ENCODE peak calls at places on chromosomes 13 and 19, in five cellular contexts. I, M, K, C and A are unnamed samples.

GRCh38 chr13:18943721-18944391 is 237.8 kb downstream of the TUBA3C start:
- DNase-seq in I (no peak), M (no peak), K (no peak), C (no peak), A (no peak)

GRCh38 chr13:46605089-46605488 is 52.1 kb downstream of the LRCH1 start:
- DNase-seq in I (peak; percentile 51), M (peak; percentile 23), K (no peak), C (no peak), A (no peak)

GRCh38 chr19:34260771-34261173 is 6.4 kb downstream of the GARRE1 start:
- DNase-seq in I (no peak), M (no peak), K (no peak), C (no peak), A (no peak)

GRCh38 chr13:33401238-33401637 is 115.7 kb upstream of the STARD13 start:
- DNase-seq in I (peak; percentile 65), M (no peak), K (no peak), C (no peak), A (no peak)

GRCh38 chr19:39796000-39796498 is 17.4 kb downstream of the LEUTX start:
- DNase-seq in I (no peak), M (no peak), K (no peak), C (no peak), A (no peak)

GRCh38 chr19:33241530-33242101 is 16.0 kb upstream of the SLC7A10 start:
- DNase-seq in I (no peak), M (peak; percentile 28), K (no peak), C (no peak), A (no peak)

GRCh38 chr13:28530729-28531194 is 35.8 kb upstream of the FLT1 start:
- DNase-seq in I (no peak), M (no peak), K (no peak), C (no peak), A (no peak)

GRCh38 chr13:20340136-20340758 is 108.1 kb upstream of the GJB6 start:
- DNase-seq in I (no peak), M (no peak), K (no peak), C (no peak), A (no peak)

GRCh38 chr19:1599460-1599846 is 5.8 kb downstream of the UQCR11 start:
- DNase-seq in I (no peak), M (no peak), K (no peak), C (no peak), A (no peak)

GRCh38 chr19:16756649-16757048 is 37.0 kb downstream of the NWD1 start:
- DNase-seq in I (no peak), M (no peak), K (no peak), C (no peak), A (no peak)
- TF ChIP-seq POLR2A in I (no peak), M (no peak), K (no peak), C (no peak), A (no peak)

GRCh38 chr13:99659234-99659633 is 158.0 kb downstream of the TM9SF2 start:
- DNase-seq in I (no peak), M (no peak), K (no peak), C (no peak), A (no peak)
- H3K4me1 ChIP-seq in I (peaks cover 27% of the 10 kb centered on the region), M (peaks cover 7% of the 10 kb centered on the region), K (no peaks in the 10 kb centered on the region), C (peaks cover 2% of the 10 kb centered on the region), A (no peaks in the 10 kb centered on the region)

GRCh38 chr19:48511800-48512503 is at the start of gene LMTK3:
- DNase-seq in I (no peak), M (peak; percentile 45), K (no peak), C (no peak), A (no peak)

GRCh38 chr19:48514123-48514458 is 2.5 kb upstream of the LMTK3 start:
- DNase-seq in I (no peak), M (no peak), K (no peak), C (no peak), A (no peak)

GRCh38 chr19:48511321-48511731 is 309 bp downstream of the LMTK3 start:
- DNase-seq in I (no peak), M (no peak), K (no peak), C (no peak), A (no peak)

GRCh38 chr19:48512504-48513288 is 1.1 kb upstream of the LMTK3 start:
- DNase-seq in I (no peak), M (no peak), K (no peak), C (no peak), A (no peak)

GRCh38 chr19:48513289-48514122 is 1.9 kb upstream of the LMTK3 start:
- DNase-seq in I (no peak), M (peak; percentile 80), K (no peak), C (no peak), A (peak; percentile 53)
- H3K4me3 ChIP-seq in I (peak overlapping the region; percentile 53), M (peak overlapping the region; percentile 70), K (peak overlapping the region; percentile 68), C (peak overlapping the region; percentile 26), A (peak overlapping the region; percentile 66)

GRCh38 chr19:45641274-45642105 is 2.3 kb upstream of the EML2 start:
- DNase-seq in I (peak; percentile 79), M (peak; percentile 97), K (peak; percentile 87), C (peak; percentile 30), A (peak; percentile 25)
- TF ChIP-seq POLR2A in I (no peak), M (no peak), K (no peak), C (no peak), A (no peak)

DNA sequence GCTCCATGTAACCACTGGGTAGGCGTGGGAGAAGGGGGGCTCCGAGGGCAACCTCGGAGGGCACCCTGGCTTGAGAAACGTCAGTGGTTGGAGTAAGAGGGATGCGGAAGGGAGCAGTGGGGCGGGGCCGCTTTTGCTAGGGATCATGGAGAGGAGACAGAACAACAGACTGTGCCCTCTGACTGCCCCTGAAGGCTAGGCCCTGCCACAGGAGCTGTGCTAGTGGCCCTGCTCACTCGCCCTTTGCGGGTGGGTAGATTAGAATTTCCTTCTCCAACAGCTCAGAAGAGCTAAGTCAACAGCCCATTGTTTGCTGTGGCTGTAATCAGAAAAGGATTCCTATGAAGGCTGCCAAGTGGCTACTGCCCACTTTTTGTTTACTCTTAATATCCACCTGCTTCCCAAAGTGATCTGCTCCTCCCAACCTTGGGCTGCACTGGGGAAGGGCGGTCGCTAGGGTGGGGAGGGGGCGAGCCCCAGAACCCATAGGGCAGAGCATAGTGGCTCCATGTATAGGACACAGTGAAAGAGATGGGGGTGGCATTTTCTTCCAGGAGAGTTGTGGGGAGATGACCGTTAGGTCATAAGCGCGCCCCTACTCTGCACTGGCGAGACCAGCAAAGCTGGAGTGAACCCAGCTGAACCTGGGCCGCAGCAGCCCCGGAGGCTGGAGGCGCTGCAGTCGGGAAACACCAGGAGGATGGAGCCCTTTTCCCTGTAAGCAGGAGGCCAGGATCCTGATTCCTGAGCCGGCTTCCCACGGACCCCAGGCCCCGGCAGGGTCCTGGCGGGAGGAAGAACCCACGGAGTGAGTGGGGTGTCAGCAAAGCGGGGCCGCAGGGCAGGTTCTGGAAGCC is 1.9 kb upstream of the C1QTNF9 start:
- DNase-seq in I (no peak), M (peak; percentile 25), K (no peak), C (no peak), A (no peak)
- H3K4me1 ChIP-seq in I (peaks cover 23% of the 10 kb centered on the region), M (peaks cover 7% of the 10 kb centered on the region), K (no peaks in the 10 kb centered on the region), C (no peaks in the 10 kb centered on the region), A (peaks cover 5% of the 10 kb centered on the region)

GRCh38 chr13:45413826-45414312 is 4.3 kb downstream of the SLC25A30 start:
- DNase-seq in I (no peak), M (no peak), K (no peak), C (no peak), A (no peak)
- H3K4me3 ChIP-seq in I (peak overlapping the region; percentile 36), M (no peak overlapping the region), K (peak overlapping the region; percentile 60), C (peak overlapping the region; percentile 15), A (peak overlapping the region; percentile 49)

GRCh38 chr19:58511353-58512208 is at the start of gene SLC27A5:
- DNase-seq in I (no peak), M (no peak), K (no peak), C (no peak), A (no peak)

GRCh38 chr19:58514564-58515020 is 2.8 kb upstream of the SLC27A5 start:
- DNase-seq in I (no peak), M (no peak), K (no peak), C (no peak), A (no peak)

GRCh38 chr19:58513213-58513693 is 1.5 kb upstream of the SLC27A5 start:
- DNase-seq in I (no peak), M (no peak), K (no peak), C (no peak), A (no peak)

GRCh38 chr19:58515259-58515658 is 3.5 kb upstream of the SLC27A5 start:
- DNase-seq in I (no peak), M (no peak), K (no peak), C (no peak), A (no peak)

GRCh38 chr19:58513694-58514563 is 2.1 kb upstream of the SLC27A5 start:
- DNase-seq in I (peak; percentile 90), M (peak; percentile 91), K (peak; percentile 91), C (peak; percentile 84), A (peak; percentile 71)
- TF ChIP-seq POLR2A in I (no peak), M (peak; percentile 14), K (no peak), C (peak; percentile 17), A (no peak)